ENCODE peak calls at places on chromosomes 5 and 9, in seven cellular contexts. One of them, this sample, is unnamed.

GRCh38 chr5:137392261-137392660 is 106.9 kb downstream of the SPOCK1 start:
- DNase-seq in ovary: no peak
- DNase-seq in cardiac muscle cell: no peak
- DNase-seq in mesenchymal stem cell: no peak
- DNase-seq in A549: no peak
- DNase-seq in IMR-90: no peak
- DNase-seq in sigmoid colon: no peak
- DNase-seq in this sample: no peak

GRCh38 chr5:9686211-9686610 is 56.1 kb upstream of the TAS2R1 start:
- DNase-seq in ovary: no peak
- DNase-seq in cardiac muscle cell: no peak
- DNase-seq in mesenchymal stem cell: peak; percentile 71
- DNase-seq in A549: no peak
- DNase-seq in IMR-90: peak; percentile 83
- DNase-seq in sigmoid colon: no peak
- DNase-seq in this sample: no peak

GRCh38 chr9:38068616-38068865 is 486 bp downstream of the SHB start:
- DNase-seq in ovary: no peak
- DNase-seq in cardiac muscle cell: peak; percentile 69
- DNase-seq in mesenchymal stem cell: peak; percentile 69
- DNase-seq in A549: peak; percentile 60
- DNase-seq in IMR-90: peak; percentile 59
- DNase-seq in sigmoid colon: peak; percentile 73
- DNase-seq in this sample: no peak

GRCh38 chr5:35369965-35370790 is 139.9 kb upstream of the PRLR start:
- DNase-seq in ovary: no peak
- DNase-seq in cardiac muscle cell: no peak
- DNase-seq in mesenchymal stem cell: no peak
- DNase-seq in A549: no peak
- DNase-seq in IMR-90: no peak
- DNase-seq in sigmoid colon: no peak
- DNase-seq in this sample: no peak

GRCh38 chr9:35035851-35036701 is 36.3 kb downstream of the VCP start:
- DNase-seq in ovary: peak; percentile 77
- DNase-seq in cardiac muscle cell: no peak
- DNase-seq in mesenchymal stem cell: no peak
- DNase-seq in A549: no peak
- DNase-seq in IMR-90: peak; percentile 38
- DNase-seq in sigmoid colon: peak; percentile 74
- DNase-seq in this sample: peak; percentile 51

GRCh38 chr9:120571443-120572257 is 8.3 kb downstream of the CDK5RAP2 start:
- DNase-seq in ovary: peak; percentile 69
- DNase-seq in cardiac muscle cell: no peak
- DNase-seq in mesenchymal stem cell: no peak
- DNase-seq in A549: peak; percentile 28
- DNase-seq in IMR-90: peak; percentile 85
- DNase-seq in sigmoid colon: peak; percentile 79
- DNase-seq in this sample: peak; percentile 68

GRCh38 chr9:131153585-131153984 is 28.2 kb downstream of the NUP214 start:
- DNase-seq in ovary: no peak
- DNase-seq in cardiac muscle cell: no peak
- DNase-seq in mesenchymal stem cell: no peak
- DNase-seq in A549: no peak
- DNase-seq in IMR-90: no peak
- DNase-seq in sigmoid colon: no peak
- DNase-seq in this sample: no peak

GRCh38 chr5:124263680-124264491 is 482.6 kb downstream of the ZNF608 start:
- DNase-seq in ovary: no peak
- DNase-seq in cardiac muscle cell: peak; percentile 41
- DNase-seq in mesenchymal stem cell: peak; percentile 10
- DNase-seq in A549: no peak
- DNase-seq in IMR-90: no peak
- DNase-seq in sigmoid colon: no peak
- DNase-seq in this sample: no peak

GRCh38 chr5:96329294-96329693 is 103.8 kb downstream of the PCSK1 start:
- DNase-seq in ovary: no peak
- DNase-seq in cardiac muscle cell: no peak
- DNase-seq in mesenchymal stem cell: no peak
- DNase-seq in A549: no peak
- DNase-seq in IMR-90: no peak
- DNase-seq in sigmoid colon: no peak
- DNase-seq in this sample: no peak

GRCh38 chr5:151184316-151185042 is 26.9 kb upstream of the ANXA6 start:
- DNase-seq in ovary: no peak
- DNase-seq in cardiac muscle cell: no peak
- DNase-seq in mesenchymal stem cell: peak; percentile 13
- DNase-seq in A549: no peak
- DNase-seq in IMR-90: no peak
- DNase-seq in sigmoid colon: no peak
- DNase-seq in this sample: no peak

GRCh38 chr5:6520201-6520600 is 71.5 kb downstream of the UBE2QL1 start:
- DNase-seq in ovary: no peak
- DNase-seq in cardiac muscle cell: no peak
- DNase-seq in mesenchymal stem cell: no peak
- DNase-seq in A549: no peak
- DNase-seq in IMR-90: no peak
- DNase-seq in sigmoid colon: no peak
- DNase-seq in this sample: no peak

GRCh38 chr9:113387560-113388230 is 10.9 kb upstream of the HDHD3 start:
- DNase-seq in ovary: no peak
- DNase-seq in cardiac muscle cell: no peak
- DNase-seq in mesenchymal stem cell: no peak
- DNase-seq in A549: no peak
- DNase-seq in IMR-90: no peak
- DNase-seq in sigmoid colon: no peak
- DNase-seq in this sample: no peak

GRCh38 chr9:76519027-76519835 is 60.2 kb downstream of the GCNT1 start:
- DNase-seq in ovary: no peak
- DNase-seq in cardiac muscle cell: no peak
- DNase-seq in mesenchymal stem cell: no peak
- DNase-seq in A549: no peak
- DNase-seq in IMR-90: no peak
- DNase-seq in sigmoid colon: no peak
- DNase-seq in this sample: no peak

GRCh38 chr5:127343313-127343712 is 52.7 kb downstream of the MEGF10 start:
- DNase-seq in ovary: no peak
- DNase-seq in cardiac muscle cell: no peak
- DNase-seq in mesenchymal stem cell: no peak
- DNase-seq in A549: no peak
- DNase-seq in IMR-90: no peak
- DNase-seq in sigmoid colon: no peak
- DNase-seq in this sample: no peak

GRCh38 chr9:75333624-75334023 is 245.3 kb downstream of the OSTF1 start:
- DNase-seq in ovary: no peak
- DNase-seq in cardiac muscle cell: no peak
- DNase-seq in mesenchymal stem cell: no peak
- DNase-seq in A549: no peak
- DNase-seq in IMR-90: no peak
- DNase-seq in sigmoid colon: no peak
- DNase-seq in this sample: no peak

GRCh38 chr5:132103380-132103951 is 29.9 kb downstream of the CSF2 start:
- DNase-seq in ovary: peak; percentile 51
- DNase-seq in cardiac muscle cell: peak; percentile 38
- DNase-seq in mesenchymal stem cell: peak; percentile 96
- DNase-seq in A549: peak; percentile 83
- DNase-seq in IMR-90: peak; percentile 96
- DNase-seq in sigmoid colon: peak; percentile 88
- DNase-seq in this sample: peak; percentile 84

GRCh38 chr9:114314881-114315722 is 7.8 kb upstream of the ORM1 start:
- DNase-seq in ovary: peak; percentile 34
- DNase-seq in cardiac muscle cell: no peak
- DNase-seq in mesenchymal stem cell: no peak
- DNase-seq in A549: no peak
- DNase-seq in IMR-90: no peak
- DNase-seq in sigmoid colon: no peak
- DNase-seq in this sample: no peak

GRCh38 chr9:6779417-6780241 is 21.9 kb downstream of the KDM4C start:
- DNase-seq in ovary: no peak
- DNase-seq in cardiac muscle cell: peak; percentile 79
- DNase-seq in mesenchymal stem cell: peak; percentile 51
- DNase-seq in A549: no peak
- DNase-seq in IMR-90: peak; percentile 73
- DNase-seq in sigmoid colon: peak; percentile 8
- DNase-seq in this sample: no peak

GRCh38 chr5:37640088-37640487 is 199.8 kb downstream of the GDNF start:
- DNase-seq in ovary: no peak
- DNase-seq in cardiac muscle cell: no peak
- DNase-seq in mesenchymal stem cell: no peak
- DNase-seq in A549: no peak
- DNase-seq in IMR-90: no peak
- DNase-seq in sigmoid colon: no peak
- DNase-seq in this sample: no peak

GRCh38 chr5:122019936-122020590 is 58.0 kb downstream of the LOX start:
- DNase-seq in ovary: no peak
- DNase-seq in cardiac muscle cell: no peak
- DNase-seq in mesenchymal stem cell: no peak
- DNase-seq in A549: no peak
- DNase-seq in IMR-90: peak; percentile 49
- DNase-seq in sigmoid colon: no peak
- DNase-seq in this sample: no peak

GRCh38 chr5:155076379-155076778 is 62.8 kb downstream of the KIF4B start:
- DNase-seq in ovary: no peak
- DNase-seq in cardiac muscle cell: no peak
- DNase-seq in mesenchymal stem cell: no peak
- DNase-seq in A549: no peak
- DNase-seq in IMR-90: no peak
- DNase-seq in sigmoid colon: no peak
- DNase-seq in this sample: no peak
- H3K27ac ChIP-seq in ovary: no peak overlapping the region
- H3K27ac ChIP-seq in cardiac muscle cell: no peak overlapping the region
- H3K27ac ChIP-seq in mesenchymal stem cell: no peak overlapping the region
- H3K27ac ChIP-seq in A549: no peak overlapping the region
- H3K27ac ChIP-seq in IMR-90: no peak overlapping the region
- H3K27ac ChIP-seq in sigmoid colon: no peak overlapping the region
- H3K27ac ChIP-seq in this sample: no peak overlapping the region

GRCh38 chr9:1460143-1460769 is 410.1 kb downstream of the DMRT2 start:
- DNase-seq in ovary: no peak
- DNase-seq in cardiac muscle cell: peak; percentile 16
- DNase-seq in mesenchymal stem cell: no peak
- DNase-seq in A549: peak; percentile 13
- DNase-seq in IMR-90: no peak
- DNase-seq in sigmoid colon: no peak
- DNase-seq in this sample: no peak

GRCh38 chr9:1457460-1457859 is 407.3 kb downstream of the DMRT2 start:
- DNase-seq in ovary: no peak
- DNase-seq in cardiac muscle cell: no peak
- DNase-seq in mesenchymal stem cell: no peak
- DNase-seq in A549: no peak
- DNase-seq in IMR-90: no peak
- DNase-seq in sigmoid colon: no peak
- DNase-seq in this sample: no peak

GRCh38 chr9:1454980-1455367 is 404.8 kb downstream of the DMRT2 start:
- DNase-seq in ovary: no peak
- DNase-seq in cardiac muscle cell: no peak
- DNase-seq in mesenchymal stem cell: no peak
- DNase-seq in A549: no peak
- DNase-seq in IMR-90: no peak
- DNase-seq in sigmoid colon: no peak
- DNase-seq in this sample: no peak

GRCh38 chr9:1456301-1456999 is 406.3 kb downstream of the DMRT2 start:
- DNase-seq in ovary: no peak
- DNase-seq in cardiac muscle cell: no peak
- DNase-seq in mesenchymal stem cell: no peak
- DNase-seq in A549: no peak
- DNase-seq in IMR-90: no peak
- DNase-seq in sigmoid colon: no peak
- DNase-seq in this sample: no peak

DNA sequence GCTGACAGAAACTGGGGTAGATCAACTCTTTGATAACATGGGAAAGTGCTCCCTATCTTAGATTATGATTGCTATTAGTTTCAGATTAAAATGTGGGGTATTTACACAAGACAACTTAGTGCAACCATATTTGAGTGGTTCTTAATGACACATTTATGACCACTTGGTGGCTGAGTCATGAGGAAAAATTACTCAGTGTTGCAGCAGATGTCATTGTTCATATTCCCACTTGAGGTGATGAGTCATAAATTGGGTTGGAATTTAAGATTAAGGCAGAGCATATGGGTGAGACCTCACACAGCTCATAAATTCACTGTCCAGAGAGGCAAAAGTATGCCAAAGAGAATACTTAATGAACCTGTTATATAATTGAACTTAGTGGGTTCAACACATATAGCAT is 408.3 kb downstream of the DMRT2 start:
- DNase-seq in ovary: no peak
- DNase-seq in cardiac muscle cell: no peak
- DNase-seq in mesenchymal stem cell: no peak
- DNase-seq in A549: peak; percentile 14
- DNase-seq in IMR-90: peak; percentile 2
- DNase-seq in sigmoid colon: no peak
- DNase-seq in this sample: no peak
- H3K27ac ChIP-seq in ovary: no peak overlapping the region
- H3K27ac ChIP-seq in cardiac muscle cell: no peak overlapping the region
- H3K27ac ChIP-seq in mesenchymal stem cell: no peak overlapping the region
- H3K27ac ChIP-seq in A549: no peak overlapping the region
- H3K27ac ChIP-seq in IMR-90: no peak overlapping the region
- H3K27ac ChIP-seq in sigmoid colon: no peak overlapping the region
- H3K27ac ChIP-seq in this sample: no peak overlapping the region

DNA sequence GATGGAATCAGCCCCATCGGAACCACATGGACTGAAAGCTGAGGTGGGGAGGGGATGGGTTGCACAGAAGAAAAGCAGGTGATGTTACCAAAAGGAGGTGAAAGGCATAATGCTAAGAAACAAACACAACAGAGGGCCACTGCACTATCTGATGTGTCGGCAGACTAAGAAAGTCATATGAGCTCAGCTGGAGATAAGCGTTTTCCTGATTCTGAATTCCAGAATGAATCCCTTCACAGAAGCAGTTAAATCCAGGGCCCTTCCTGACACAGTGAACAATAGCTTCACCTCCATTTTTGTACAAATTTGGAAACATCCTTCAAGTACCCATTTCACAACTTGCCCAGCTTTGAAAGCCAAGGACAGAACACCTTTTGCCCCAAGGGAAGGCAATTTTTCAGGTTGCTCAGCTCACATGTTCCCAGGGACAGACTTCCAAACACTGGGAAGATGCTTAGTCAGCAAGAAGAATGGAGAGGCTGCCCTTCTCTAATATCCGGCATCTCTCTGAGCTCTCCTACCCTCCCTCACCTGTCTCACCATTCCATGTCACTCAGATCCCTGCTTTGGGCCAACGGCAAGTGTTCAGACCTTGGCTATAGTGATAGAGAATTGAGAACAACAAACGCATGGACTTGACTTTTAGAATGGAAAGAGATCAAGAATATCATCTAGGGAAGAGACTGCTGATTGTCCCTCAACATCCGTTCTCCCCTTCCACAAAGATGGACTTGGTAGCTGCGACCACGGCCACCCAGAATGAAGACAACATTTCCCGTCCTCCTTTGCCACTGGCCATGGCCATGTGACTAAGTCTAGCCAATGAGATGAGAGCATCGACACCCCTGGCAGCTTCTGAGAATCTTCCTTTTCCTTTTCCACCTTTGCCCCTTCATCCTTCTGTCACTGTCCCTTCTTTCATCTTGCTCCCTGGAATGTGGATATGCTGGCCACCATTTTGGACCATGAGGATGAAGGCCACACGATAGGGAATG is 68.6 kb upstream of the IL17B start:
- DNase-seq in ovary: no peak
- DNase-seq in cardiac muscle cell: no peak
- DNase-seq in mesenchymal stem cell: peak; percentile 47
- DNase-seq in A549: no peak
- DNase-seq in IMR-90: no peak
- DNase-seq in sigmoid colon: no peak
- DNase-seq in this sample: no peak
- H3K27ac ChIP-seq in ovary: no peak overlapping the region
- H3K27ac ChIP-seq in cardiac muscle cell: no peak overlapping the region
- H3K27ac ChIP-seq in mesenchymal stem cell: no peak overlapping the region
- H3K27ac ChIP-seq in A549: peak overlapping the region; percentile 89
- H3K27ac ChIP-seq in IMR-90: peak overlapping the region; percentile 77
- H3K27ac ChIP-seq in sigmoid colon: peak overlapping the region; percentile 98
- H3K27ac ChIP-seq in this sample: peak overlapping the region; percentile 49

GRCh38 chr9:132192728-132193127 is 30.9 kb downstream of the NTNG2 start:
- DNase-seq in ovary: no peak
- DNase-seq in cardiac muscle cell: no peak
- DNase-seq in mesenchymal stem cell: no peak
- DNase-seq in A549: no peak
- DNase-seq in IMR-90: peak; percentile 29
- DNase-seq in sigmoid colon: no peak
- DNase-seq in this sample: no peak
- H3K27ac ChIP-seq in ovary: no peak overlapping the region
- H3K27ac ChIP-seq in cardiac muscle cell: no peak overlapping the region
- H3K27ac ChIP-seq in mesenchymal stem cell: no peak overlapping the region
- H3K27ac ChIP-seq in A549: no peak overlapping the region
- H3K27ac ChIP-seq in IMR-90: no peak overlapping the region
- H3K27ac ChIP-seq in sigmoid colon: no peak overlapping the region
- H3K27ac ChIP-seq in this sample: no peak overlapping the region